ENCODE peak calls at places on chromosomes 5 and 9, in five cellular contexts. T, U, D, K and J are unnamed samples.

GRCh38 chr5:83900307-83900706 is 179.7 kb upstream of the HAPLN1 start:
- DNase-seq in T (no peak), U (no peak), D (no peak), K (no peak), J (no peak)

GRCh38 chr5:143011621-143012020 is 241.4 kb downstream of the ARHGAP26 start:
- DNase-seq in T (no peak), U (no peak), D (no peak), K (peak), J (no peak)

GRCh38 chr5:102277059-102277621 is 18.9 kb downstream of the SLCO4C1 start:
- DNase-seq in T (no peak), U (no peak), D (no peak), K (no peak), J (no peak)

GRCh38 chr5:96838483-96839395 is 31.0 kb upstream of the ERAP1 start:
- DNase-seq in T (no peak), U (no peak), D (no peak), K (no peak), J (no peak)

GRCh38 chr5:118723021-118723338 is 265.4 kb downstream of the DTWD2 start:
- DNase-seq in T (no peak), U (no peak), D (no peak), K (no peak), J (no peak)

GRCh38 chr9:69013404-69013727 is 547 bp downstream of the PRKACG start:
- DNase-seq in T (no peak), U (no peak), D (no peak), K (no peak), J (no peak)

GRCh38 chr9:117414220-117414905 is 494 bp downstream of the ASTN2 start:
- DNase-seq in T (peak), U (no peak), D (no peak), K (peak), J (no peak)

GRCh38 chr9:136364942-136365774 is 1.6 kb upstream of the DNLZ start:
- DNase-seq in T (no peak), U (no peak), D (no peak), K (no peak), J (no peak)

GRCh38 chr5:151696470-151697061 is 9.9 kb upstream of the SPARC start:
- DNase-seq in T (no peak), U (peak), D (peak), K (peak), J (peak)

GRCh38 chr9:132927704-132928103 is 16.7 kb downstream of the TSC1 start:
- DNase-seq in T (no peak), U (no peak), D (no peak), K (no peak), J (no peak)

GRCh38 chr5:117095803-117096332 is 521.2 kb upstream of the SEMA6A start:
- DNase-seq in T (no peak), U (no peak), D (no peak), K (no peak), J (no peak)

GRCh38 chr5:173786296-173787187 is 101.6 kb upstream of the CPEB4 start:
- DNase-seq in T (no peak), U (no peak), D (no peak), K (no peak), J (no peak)

GRCh38 chr9:40914772-40915659 is 213.5 kb downstream of the FOXD4L6 start:
- DNase-seq in T (no peak), U (no peak), D (no peak), K (no peak), J (no peak)

GRCh38 chr5:55338092-55338613 is 30.4 kb downstream of the MTREX start:
- DNase-seq in T (no peak), U (no peak), D (no peak), K (no peak), J (no peak)

GRCh38 chr5:140481758-140482157 is 65.7 kb upstream of the EIF4EBP3 start:
- DNase-seq in T (no peak), U (no peak), D (no peak), K (peak), J (peak)

GRCh38 chr9:3716415-3716814 is 190.6 kb upstream of the RFX3 start:
- DNase-seq in T (no peak), U (no peak), D (no peak), K (peak), J (no peak)

DNA sequence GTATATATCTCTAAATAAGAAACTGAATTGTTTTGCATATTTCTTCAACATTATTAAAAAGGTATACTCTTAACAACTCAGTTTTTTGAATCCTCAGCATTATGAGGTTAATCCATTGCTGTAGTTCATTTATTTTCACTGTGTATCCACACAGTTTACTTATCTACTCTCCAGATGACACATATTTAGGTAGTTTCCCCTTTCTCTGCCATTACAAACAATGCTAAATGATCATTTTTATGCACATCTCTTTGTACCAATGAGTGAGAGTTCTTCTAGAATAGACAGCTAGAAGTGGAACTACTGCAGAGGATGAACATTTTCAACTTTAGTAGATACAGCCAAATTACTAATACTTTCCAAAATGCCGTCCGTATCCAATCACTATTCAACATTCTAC is 11.6 kb downstream of the AFF4 start:
- DNase-seq in T (no peak), U (no peak), D (no peak), K (no peak), J (no peak)
- TF ChIP-seq CTCF in T (no peak), U (no peak), D (no peak), K (no peak), J (no peak)

GRCh38 chr5:172006378-172007152 is at the start of gene FBXW11:
- DNase-seq in T (peak), U (peak), D (peak), K (peak), J (peak)
- TF ChIP-seq CTCF in T (no peak), U (no peak), D (no peak), K (no peak), J (no peak)

DNA sequence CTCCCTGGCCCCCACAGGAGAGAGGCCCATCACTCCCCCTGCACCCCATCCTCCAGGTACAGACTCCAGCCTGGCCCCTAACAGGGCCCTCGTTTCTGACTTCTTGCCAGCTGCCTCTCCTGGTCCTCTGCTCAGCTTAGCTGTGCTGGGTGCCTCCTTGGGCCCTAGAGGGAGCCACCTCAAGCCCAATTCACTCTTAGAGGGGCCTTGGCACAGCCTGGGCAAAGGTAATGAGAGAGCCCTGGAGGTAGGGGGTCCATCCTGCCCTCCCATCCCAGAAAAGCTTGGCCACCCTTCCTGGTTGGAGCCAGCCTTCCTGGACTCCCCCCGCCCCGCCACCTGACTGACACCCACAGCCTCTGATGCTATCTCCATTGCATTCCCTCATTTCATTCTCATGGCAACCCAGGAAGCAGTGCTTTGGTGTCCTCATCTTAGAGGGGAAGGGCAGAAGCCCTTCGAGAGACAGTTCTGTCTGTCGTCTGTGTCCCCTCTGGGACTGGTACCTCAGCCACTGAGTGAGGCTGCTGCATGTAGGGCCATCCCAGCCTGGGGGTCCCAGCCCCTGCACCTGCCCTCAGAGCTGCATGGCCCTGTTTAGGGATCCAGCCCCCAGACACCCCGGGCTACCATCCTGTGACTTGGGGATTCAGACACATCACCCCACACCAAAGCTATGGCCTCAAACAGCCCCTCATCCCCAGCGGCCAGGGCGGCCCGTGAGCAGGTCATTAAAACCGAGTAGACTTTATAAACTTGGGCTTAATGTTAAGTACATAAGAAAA is 95.5 kb downstream of the BARX1 start:
- DNase-seq in T (no peak), U (no peak), D (no peak), K (no peak), J (no peak)
- TF ChIP-seq CTCF in T (no peak), U (no peak), D (no peak), K (no peak), J (no peak)

DNA sequence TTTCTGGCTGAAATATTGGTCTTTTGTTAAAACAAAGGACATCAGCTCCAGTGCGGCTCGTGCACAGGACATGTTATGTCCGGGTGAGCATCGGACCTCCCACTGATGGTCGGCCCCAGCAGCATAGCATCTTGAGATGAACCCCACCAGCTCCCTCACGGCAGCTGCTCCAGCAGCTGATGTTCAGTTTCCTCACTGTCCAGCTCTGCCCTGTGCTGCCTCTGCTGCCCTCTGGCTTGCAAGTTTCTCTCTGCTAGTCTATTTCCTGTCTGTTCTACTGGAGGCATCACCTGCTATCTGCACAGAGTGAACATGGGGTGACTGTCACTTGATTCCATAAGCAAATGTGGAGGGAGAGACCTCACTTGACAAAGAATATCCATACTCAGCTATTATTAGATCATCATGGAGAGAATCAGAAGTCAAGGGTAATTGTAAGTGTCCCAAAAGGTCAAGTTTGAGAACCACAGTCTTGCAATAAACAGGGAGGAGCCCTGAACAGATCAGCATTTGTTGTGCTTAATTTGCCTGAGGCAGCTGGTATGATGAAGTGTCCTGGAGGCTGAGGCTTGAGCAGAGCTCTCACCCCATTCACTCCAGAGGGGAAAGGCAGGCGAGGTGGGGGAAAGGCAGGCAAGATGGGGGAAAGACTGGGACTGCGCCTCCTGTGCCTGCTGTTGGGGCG is 702.8 kb downstream of the SEMA5A start:
- DNase-seq in T (peak), U (no peak), D (peak), K (peak), J (peak)
- TF ChIP-seq CTCF in T (no peak), U (no peak), D (no peak), K (peak), J (peak)

GRCh38 chr9:126399251-126399650 is 72.6 kb downstream of the MVB12B start:
- DNase-seq in T (no peak), U (no peak), D (no peak), K (no peak), J (no peak)

GRCh38 chr9:126394802-126395201 is 68.2 kb downstream of the MVB12B start:
- DNase-seq in T (no peak), U (no peak), D (no peak), K (no peak), J (no peak)

GRCh38 chr9:126395439-126396212 is 69.0 kb downstream of the MVB12B start:
- DNase-seq in T (peak), U (no peak), D (no peak), K (peak), J (peak)

GRCh38 chr9:126398403-126399058 is 71.9 kb downstream of the MVB12B start:
- DNase-seq in T (peak), U (peak), D (peak), K (peak), J (peak)

GRCh38 chr9:126397056-126397455 is 70.4 kb downstream of the MVB12B start:
- DNase-seq in T (no peak), U (no peak), D (no peak), K (no peak), J (no peak)
- TF ChIP-seq CTCF in T (no peak), U (no peak), D (peak), K (no peak), J (peak)

GRCh38 chr5:159097461-159098284 is 2.0 kb downstream of the EBF1 start:
- DNase-seq in T (no peak), U (peak), D (peak), K (peak), J (no peak)

GRCh38 chr5:159098285-159099048 is 1.2 kb downstream of the EBF1 start:
- DNase-seq in T (no peak), U (no peak), D (no peak), K (no peak), J (no peak)

GRCh38 chr5:159100928-159101646 is 1.4 kb upstream of the EBF1 start:
- DNase-seq in T (no peak), U (no peak), D (no peak), K (no peak), J (no peak)

GRCh38 chr5:159100022-159100927 is 559 bp upstream of the EBF1 start:
- DNase-seq in T (peak), U (peak), D (peak), K (peak), J (peak)

DNA sequence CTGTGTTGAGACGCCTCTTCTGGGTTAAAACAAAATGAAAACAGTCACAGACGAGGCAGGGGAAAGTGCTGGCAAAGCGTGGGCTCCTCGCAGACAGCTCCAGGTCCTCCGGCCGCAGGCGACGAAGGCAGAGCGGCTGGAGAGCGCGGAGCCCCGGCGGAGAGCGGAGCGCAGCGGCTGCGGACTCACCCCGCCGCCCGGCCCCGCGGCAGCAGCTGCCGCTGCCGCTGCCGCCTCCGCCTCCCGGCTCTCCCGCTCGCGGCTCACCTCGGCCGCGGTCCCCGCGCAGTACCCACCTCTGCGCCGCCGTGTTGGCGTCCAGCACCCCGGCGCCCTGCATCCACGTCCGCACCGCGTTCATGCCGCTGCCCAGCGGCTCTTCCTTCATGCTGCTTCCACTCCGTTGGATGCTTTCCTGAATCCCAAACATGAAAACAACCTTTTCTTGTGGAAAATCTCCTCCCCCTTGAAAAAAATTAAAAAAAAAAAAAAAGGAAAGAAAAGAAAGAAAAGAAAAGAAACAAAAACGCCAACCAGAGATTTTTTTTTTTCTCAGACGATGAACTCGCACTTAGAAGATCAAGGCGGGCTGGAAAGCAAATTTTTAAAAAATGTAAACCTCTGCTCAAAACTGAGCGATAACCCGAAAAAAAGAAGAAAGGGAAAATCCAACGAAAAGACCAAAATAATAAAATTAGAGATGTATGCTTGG is 511 bp downstream of the EBF1 start:
- DNase-seq in T (peak), U (no peak), D (no peak), K (peak), J (peak)
- TF ChIP-seq CTCF in T (no peak), U (no peak), D (no peak), K (no peak), J (no peak)